ENCODE peak calls at places on chromosomes 4 and X, in eight cellular contexts. I is GM23248; L is right lobe of liver; D is CD4-positive, alpha-beta memory T cell; M is HL-60; G is CD8-positive, alpha-beta T cell; B is PC-3; W is CD8-positive, alpha-beta memory T cell. Z is an unnamed sample. For H3K27me3, the result is how much of the 10 kb centered on the place peaks cover.

GRCh38 chr4:112895785-112896184 is 153.7 kb upstream of the ANK2 start:
- DNase-seq in W (no peak), L (no peak), B (no peak), I (peak), M (no peak), G (no peak), D (no peak), Z (no peak)

GRCh38 chr4:35166437-35166836 is 1077.9 kb downstream of the ARAP2 start:
- DNase-seq in M (no peak), I (no peak), W (no peak), D (no peak), L (no peak), G (no peak), B (peak), Z (no peak)

GRCh38 chrX:16394290-16394689 is 227.0 kb downstream of the MAGEB17 start:
- DNase-seq in D (no peak), I (no peak), G (no peak), M (no peak), W (no peak), L (no peak), B (no peak), Z (no peak)

GRCh38 chr4:177185151-177185550 is 124.5 kb upstream of the NEIL3 start:
- DNase-seq in M (no peak), G (no peak), I (peak), L (no peak), D (no peak), W (no peak), B (no peak), Z (no peak)

GRCh38 chr4:109969909-109970308 is 57.2 kb downstream of the EGF start:
- DNase-seq in W (no peak), M (no peak), L (no peak), G (no peak), D (no peak), B (no peak), I (no peak), Z (no peak)

GRCh38 chr4:92307156-92307555 is 3.4 kb downstream of the GRID2 start:
- DNase-seq in L (no peak), M (no peak), I (no peak), B (no peak), D (no peak), W (no peak), G (no peak), Z (no peak)

GRCh38 chrX:68999351-68999750 is 165.9 kb downstream of the PJA1 start:
- DNase-seq in D (no peak), W (no peak), G (no peak), L (no peak), B (peak), I (peak), M (no peak), Z (no peak)

GRCh38 chr4:22635692-22636091 is 57.0 kb upstream of the GBA3 start:
- DNase-seq in L (peak), W (no peak), M (no peak), I (no peak), B (peak), D (no peak), G (no peak), Z (no peak)

GRCh38 chr4:14783011-14783877 is 219.0 kb upstream of the CPEB2 start:
- DNase-seq in W (no peak), D (no peak), I (peak), L (no peak), B (peak), M (no peak), G (no peak), Z (no peak)

GRCh38 chr4:7647932-7648812 is 213.4 kb upstream of the PSAPL1 start:
- DNase-seq in G (no peak), D (no peak), W (no peak), L (peak), B (peak), I (peak), M (peak), Z (peak)

GRCh38 chrX:44967221-44967620 is 94.2 kb downstream of the KDM6A start:
- DNase-seq in L (no peak), D (no peak), I (no peak), B (peak), G (no peak), M (no peak), W (no peak), Z (no peak)

GRCh38 chr4:105112274-105112673 is 34.4 kb upstream of the TET2 start:
- DNase-seq in D (no peak), B (no peak), L (no peak), I (no peak), G (no peak), M (no peak), W (no peak), Z (no peak)

GRCh38 chr4:11843927-11844326 is 415.2 kb upstream of the HS3ST1 start:
- DNase-seq in I (no peak), M (no peak), L (no peak), D (no peak), B (no peak), W (no peak), G (no peak), Z (no peak)

GRCh38 chrX:133923113-133923512 is 62.3 kb downstream of the GPC3 start:
- DNase-seq in B (no peak), I (peak), G (no peak), D (peak), L (no peak), M (no peak), W (peak), Z (no peak)

GRCh38 chrX:43333543-43333942 is 322.6 kb upstream of the MAOA start:
- DNase-seq in M (no peak), W (no peak), B (no peak), L (no peak), G (no peak), I (no peak), D (no peak), Z (no peak)

GRCh38 chr4:124530464-124531077 is 182.0 kb downstream of the ANKRD50 start:
- DNase-seq in D (no peak), M (no peak), W (no peak), I (peak), G (no peak), B (peak), L (no peak), Z (no peak)

GRCh38 chrX:109352121-109352556 is 129.7 kb downstream of the GUCY2F start:
- DNase-seq in D (no peak), I (peak), M (no peak), W (no peak), L (peak), B (no peak), G (no peak), Z (peak)

GRCh38 chr4:95304898-95305297 is 243.9 kb downstream of the UNC5C start:
- DNase-seq in B (peak), W (no peak), D (no peak), M (no peak), G (no peak), I (no peak), L (no peak), Z (no peak)

GRCh38 chrX:1316527-1316926 is 20.1 kb upstream of the IL3RA start:
- DNase-seq in I (no peak), L (peak), W (no peak), M (no peak), B (no peak), G (no peak), D (no peak), Z (peak)

GRCh38 chr4:155603360-155603891 is 63.2 kb upstream of the GUCY1A1 start:
- DNase-seq in M (no peak), B (no peak), I (no peak), W (no peak), G (no peak), D (no peak), L (no peak), Z (no peak)

GRCh38 chrX:115190636-115191489 is 1.7 kb downstream of the RBMXL3 start:
- DNase-seq in M (no peak), B (no peak), W (no peak), G (no peak), L (no peak), I (no peak), D (no peak), Z (no peak)
- H3K27me3 ChIP-seq in M (under half), B (under half), W (under half), G (under half), L (under half), I (under half), D (under half), Z (under half)

GRCh38 chrX:80749404-80749803 is 60.3 kb downstream of the BRWD3 start:
- DNase-seq in B (no peak), M (no peak), D (no peak), G (no peak), W (no peak), I (no peak), L (no peak), Z (no peak)
- H3K27me3 ChIP-seq in B (under half), M (under half), D (under half), G (under half), W (under half), I (under half), L (under half), Z (under half)

DNA sequence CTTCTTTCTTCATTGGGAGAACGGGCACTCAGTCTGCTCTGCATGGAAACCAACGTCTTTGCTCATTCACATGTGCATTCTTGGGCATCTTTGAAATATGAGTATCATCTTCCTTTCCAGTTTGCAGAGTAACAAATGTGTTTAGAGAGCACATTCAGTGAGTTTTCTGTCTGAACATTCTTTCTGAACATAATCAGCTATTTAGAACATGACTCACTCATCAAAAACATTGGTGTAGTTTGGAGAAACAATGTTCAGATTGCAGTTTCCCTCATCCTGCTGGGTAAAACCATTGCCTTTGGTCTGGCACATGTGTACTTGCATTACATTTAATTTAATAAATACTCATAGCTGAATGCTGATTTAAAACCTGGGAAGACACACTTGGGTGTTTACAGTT is 81.5 kb upstream of the F9 start:
- DNase-seq in B (peak), L (no peak), I (peak), G (no peak), M (no peak), W (no peak), D (no peak), Z (no peak)
- H3K27me3 ChIP-seq in B (under half), L (under half), I (under half), G (under half), M (under half), W (under half), D (under half), Z (under half)

GRCh38 chr4:31328921-31329320 is 608.8 kb downstream of the PCDH7 start:
- DNase-seq in B (no peak), W (no peak), L (no peak), G (no peak), I (no peak), D (no peak), M (no peak), Z (no peak)

GRCh38 chr4:31324814-31325213 is 604.6 kb downstream of the PCDH7 start:
- DNase-seq in D (no peak), M (no peak), W (no peak), G (no peak), L (no peak), B (no peak), I (no peak), Z (no peak)

GRCh38 chr4:31327031-31327430 is 606.9 kb downstream of the PCDH7 start:
- DNase-seq in D (no peak), W (no peak), I (no peak), B (no peak), L (no peak), M (no peak), G (no peak), Z (no peak)

DNA sequence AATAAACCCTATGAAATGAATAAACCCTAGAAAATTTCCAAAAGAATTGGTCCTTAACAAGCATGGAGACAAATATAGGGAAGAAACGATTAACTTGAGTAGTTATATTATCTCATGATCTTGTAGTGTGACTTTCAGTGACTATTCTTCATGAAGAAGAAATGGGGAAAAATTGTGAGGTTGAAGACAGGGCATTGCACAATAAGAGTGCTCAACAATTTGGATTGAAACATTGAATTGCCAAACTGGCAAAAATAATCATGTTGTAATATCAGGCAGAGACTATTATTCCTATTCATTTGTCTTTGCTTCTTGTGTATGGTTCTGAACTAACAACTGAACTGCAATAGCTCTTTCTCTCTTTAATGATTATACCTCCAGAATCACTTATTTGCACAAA is 605.1 kb downstream of the PCDH7 start:
- DNase-seq in I (no peak), D (no peak), B (no peak), W (no peak), L (no peak), M (no peak), G (no peak), Z (no peak)
- H3K27me3 ChIP-seq in I (under half), D (under half), B (under half), W (under half), L (under half), M (under half), G (under half), Z (under half)

GRCh38 chr4:186979966-186980745 is 256.5 kb upstream of the FAT1 start:
- DNase-seq in D (no peak), L (no peak), I (no peak), G (no peak), W (no peak), M (no peak), B (no peak), Z (no peak)

GRCh38 chr4:186982160-186982559 is 258.5 kb upstream of the FAT1 start:
- DNase-seq in D (no peak), M (no peak), I (no peak), L (no peak), W (no peak), B (no peak), G (no peak), Z (no peak)

DNA sequence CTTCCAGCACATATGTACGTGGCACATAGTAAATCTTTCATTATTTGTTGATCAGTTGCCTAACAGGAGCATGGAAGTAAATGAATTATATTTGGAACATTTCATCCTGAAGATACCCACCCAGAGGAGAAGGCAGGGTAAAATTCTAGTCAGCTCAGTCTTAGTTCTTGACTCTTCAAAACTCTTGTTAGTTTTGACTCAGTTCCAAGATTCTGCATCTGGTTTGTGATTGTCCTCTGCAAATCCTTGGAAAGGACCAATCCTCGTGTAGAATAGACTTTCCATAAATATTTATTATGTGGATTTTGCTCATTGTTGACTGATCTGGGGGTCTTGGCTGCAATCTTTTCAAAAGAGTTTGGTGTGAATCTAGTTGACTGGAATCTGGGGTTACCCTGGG is 257.5 kb upstream of the FAT1 start:
- DNase-seq in B (no peak), I (no peak), G (no peak), M (no peak), L (no peak), W (no peak), D (no peak), Z (no peak)
- H3K27me3 ChIP-seq in B (under half), I (under half), G (under half), M (under half), L (under half), W (under half), D (under half), Z (under half)

Z was measured in upper lobe of right lung.